ENCODE peak calls at places on chromosome 19, in nine cellular contexts. H, E, M, V, W, J, F, L and T are unnamed samples.

GRCh38 chr19:48856921-48857320 is 11.5 kb downstream of the PLEKHA4 start:
- DNase-seq in L (no peak), J (no peak), E (no peak), H (no peak), V (no peak), M (no peak), F (no peak), W (no peak), T (no peak)

GRCh38 chr19:46383846-46384245 is 29.5 kb downstream of the CCDC8 start:
- DNase-seq in M (no peak), L (no peak), F (no peak), H (no peak), J (no peak), W (no peak), V (no peak), E (no peak), T (no peak)

GRCh38 chr19:35949131-35949530 is 13.0 kb downstream of the LRFN3 start:
- DNase-seq in W (no peak), V (no peak), J (no peak), E (no peak), F (no peak), L (no peak), M (no peak), H (no peak), T (no peak)

GRCh38 chr19:7830272-7830771 is 304 bp downstream of the EVI5L start:
- DNase-seq in J (no peak), E (no peak), L (peak), V (no peak), W (no peak), M (no peak), F (no peak), H (no peak), T (no peak)

GRCh38 chr19:11203194-11204075 is 6.1 kb upstream of the KANK2 start:
- DNase-seq in E (no peak), W (no peak), H (peak), V (peak), M (no peak), J (peak), L (peak), F (peak), T (peak)

GRCh38 chr19:1856698-1857603 is 6.4 kb downstream of the KLF16 start:
- DNase-seq in E (no peak), J (no peak), W (peak), F (peak), L (peak), V (no peak), M (no peak), H (no peak), T (no peak)

GRCh38 chr19:43777163-43777700 is 3.5 kb downstream of the KCNN4 start:
- DNase-seq in E (no peak), L (no peak), M (no peak), J (no peak), H (peak), V (no peak), F (no peak), W (no peak), T (no peak)

GRCh38 chr19:32373614-32374295 is 28.3 kb downstream of the ZNF507 start:
- DNase-seq in W (no peak), L (peak), M (no peak), H (no peak), V (peak), F (no peak), J (peak), E (no peak), T (peak)

GRCh38 chr19:1725100-1726064 is 27.9 kb upstream of the ONECUT3 start:
- DNase-seq in L (peak), J (no peak), V (peak), W (no peak), M (no peak), E (peak), F (peak), H (peak), T (peak)

GRCh38 chr19:16888629-16889371 is at the start of gene F2RL3:
- DNase-seq in H (no peak), E (no peak), W (no peak), L (peak), F (no peak), J (peak), V (no peak), M (no peak), T (no peak)

GRCh38 chr19:46428278-46429141 is at the start of gene PNMA8C:
- DNase-seq in V (peak), F (peak), H (peak), W (no peak), M (peak), E (peak), J (no peak), L (no peak), T (no peak)

GRCh38 chr19:8244442-8244841 is 35.3 kb downstream of the CERS4 start:
- DNase-seq in M (no peak), W (no peak), L (no peak), F (no peak), J (no peak), E (no peak), H (no peak), V (no peak), T (no peak)

GRCh38 chr19:17340302-17340870 is 3.0 kb downstream of the GTPBP3 start:
- DNase-seq in J (no peak), M (no peak), L (peak), H (no peak), V (no peak), W (no peak), E (no peak), F (no peak), T (no peak)

GRCh38 chr19:977058-977464 is 7.1 kb upstream of the WDR18 start:
- DNase-seq in J (no peak), F (no peak), W (no peak), M (no peak), E (no peak), V (no peak), H (no peak), L (no peak), T (no peak)

GRCh38 chr19:48661746-48662145 is 11.1 kb downstream of the NTN5 start:
- DNase-seq in M (no peak), L (no peak), W (no peak), F (no peak), J (no peak), V (no peak), E (no peak), H (no peak), T (no peak)

GRCh38 chr19:5285955-5286354 is 54.7 kb downstream of the PTPRS start:
- DNase-seq in J (no peak), E (no peak), V (no peak), L (no peak), F (no peak), M (no peak), H (no peak), W (no peak), T (no peak)

GRCh38 chr19:11843741-11844140 is 4.8 kb upstream of the ZNF439 start:
- DNase-seq in L (no peak), W (no peak), V (no peak), H (no peak), J (no peak), M (no peak), E (no peak), F (no peak), T (no peak)

GRCh38 chr19:53132231-53132991 is at the start of gene ZNF415:
- DNase-seq in J (no peak), F (peak), H (no peak), M (no peak), L (peak), V (peak), W (no peak), E (peak), T (peak)

GRCh38 chr19:5308471-5309437 is 31.9 kb downstream of the PTPRS start:
- DNase-seq in V (no peak), L (peak), F (no peak), W (no peak), M (no peak), H (peak), J (no peak), E (no peak), T (peak)

GRCh38 chr19:12647490-12648071 is 19.0 kb downstream of the MAN2B1 start:
- DNase-seq in J (no peak), H (peak), W (no peak), M (no peak), V (peak), L (peak), E (no peak), F (peak), T (no peak)

GRCh38 chr19:55593096-55593772 is 6.1 kb downstream of the FIZ1 start:
- DNase-seq in W (no peak), F (no peak), J (no peak), H (no peak), E (no peak), L (no peak), M (no peak), V (no peak), T (no peak)

GRCh38 chr19:32166238-32166637 is 179.2 kb upstream of the ZNF507 start:
- DNase-seq in L (no peak), J (no peak), V (no peak), W (no peak), E (no peak), H (peak), M (no peak), F (no peak), T (no peak)

GRCh38 chr19:289651-290538 is 1.3 kb downstream of the PLPP2 start:
- DNase-seq in M (no peak), L (peak), H (no peak), J (no peak), W (no peak), E (no peak), F (no peak), V (peak), T (no peak)

GRCh38 chr19:58409010-58409790 is 751 bp downstream of the ZNF584 start:
- DNase-seq in M (no peak), E (no peak), J (no peak), W (no peak), V (peak), L (no peak), F (peak), H (peak), T (no peak)

GRCh38 chr19:46731584-46731983 is 14.3 kb upstream of the FKRP start:
- DNase-seq in W (no peak), H (no peak), E (no peak), V (no peak), M (no peak), J (no peak), L (no peak), F (no peak), T (no peak)

GRCh38 chr19:35248310-35249145 is at the start of gene LSR:
- DNase-seq in E (peak), H (peak), W (peak), F (peak), L (peak), V (peak), J (no peak), M (peak), T (no peak)

GRCh38 chr19:22628401-22628800 is 5.7 kb upstream of the ZNF492 start:
- DNase-seq in W (no peak), M (no peak), H (no peak), J (no peak), E (no peak), F (no peak), V (no peak), L (no peak), T (no peak)

GRCh38 chr19:29596080-29596479 is 10.0 kb upstream of the POP4 start:
- DNase-seq in F (no peak), L (no peak), V (peak), H (no peak), J (no peak), W (no peak), E (no peak), M (no peak), T (no peak)

GRCh38 chr19:39144487-39145071 is 19.0 kb downstream of the PAK4 start:
- DNase-seq in J (no peak), M (no peak), E (no peak), H (no peak), L (peak), W (no peak), V (no peak), F (no peak), T (no peak)

GRCh38 chr19:49017666-49018351 is 918 bp upstream of the LHB start:
- DNase-seq in W (no peak), L (peak), M (peak), H (peak), V (peak), E (peak), J (no peak), F (peak), T (no peak)